ENCODE peak calls at places on chromosome 20, in four cellular contexts. One of them, this sample, is unnamed.
A peak's percentile ranks its signal among the peaks of the same experiment; 100 is the strongest.

GRCh38 chr20:41411458-41411857 is 44.8 kb upstream of the EMILIN3 start:
- DNase-seq in mucosa of descending colon: no peak
- DNase-seq in fibroblast of lung: peak; percentile 21
- DNase-seq in iPS DF 6.9: no peak
- DNase-seq in this sample: no peak

GRCh38 chr20:31260326-31260932 is 3.0 kb downstream of the DEFB115 start:
- DNase-seq in mucosa of descending colon: no peak
- DNase-seq in fibroblast of lung: no peak
- DNase-seq in iPS DF 6.9: no peak
- DNase-seq in this sample: no peak

GRCh38 chr20:17661121-17661744 is 20.8 kb downstream of the RRBP1 start:
- DNase-seq in mucosa of descending colon: no peak
- DNase-seq in fibroblast of lung: peak; percentile 35
- DNase-seq in iPS DF 6.9: no peak
- DNase-seq in this sample: peak; percentile 14

GRCh38 chr20:2132461-2132901 is 30.9 kb downstream of the STK35 start:
- DNase-seq in mucosa of descending colon: no peak
- DNase-seq in fibroblast of lung: peak; percentile 64
- DNase-seq in iPS DF 6.9: no peak
- DNase-seq in this sample: no peak

GRCh38 chr20:8505817-8506216 is 373.8 kb downstream of the PLCB1 start:
- DNase-seq in mucosa of descending colon: no peak
- DNase-seq in fibroblast of lung: no peak
- DNase-seq in iPS DF 6.9: no peak
- DNase-seq in this sample: no peak

GRCh38 chr20:17871181-17871580 is 97.4 kb downstream of the SNX5 start:
- DNase-seq in mucosa of descending colon: no peak
- DNase-seq in fibroblast of lung: peak; percentile 51
- DNase-seq in iPS DF 6.9: no peak
- DNase-seq in this sample: no peak

GRCh38 chr20:59020938-59021551 is 1.8 kb downstream of the TUBB1 start:
- DNase-seq in mucosa of descending colon: no peak
- DNase-seq in fibroblast of lung: peak; percentile 83
- DNase-seq in iPS DF 6.9: no peak
- DNase-seq in this sample: no peak

GRCh38 chr20:24948939-24949679 is at the start of gene CST7:
- DNase-seq in mucosa of descending colon: peak; percentile 74
- DNase-seq in fibroblast of lung: peak; percentile 46
- DNase-seq in iPS DF 6.9: no peak
- DNase-seq in this sample: peak; percentile 96

GRCh38 chr20:3367125-3367524 is 40.3 kb downstream of the DNAAF9 start:
- DNase-seq in mucosa of descending colon: no peak
- DNase-seq in fibroblast of lung: no peak
- DNase-seq in iPS DF 6.9: no peak
- DNase-seq in this sample: no peak

GRCh38 chr20:52379723-52380336 is 188.3 kb upstream of the ZFP64 start:
- DNase-seq in mucosa of descending colon: peak; percentile 55
- DNase-seq in fibroblast of lung: no peak
- DNase-seq in iPS DF 6.9: peak; percentile 16
- DNase-seq in this sample: peak; percentile 68

GRCh38 chr20:36573798-36574277 is 441 bp downstream of the TGIF2 start:
- DNase-seq in mucosa of descending colon: peak; percentile 57
- DNase-seq in fibroblast of lung: no peak
- DNase-seq in iPS DF 6.9: no peak
- DNase-seq in this sample: peak; percentile 91

GRCh38 chr20:53917145-53918009 is 153.0 kb downstream of the BCAS1 start:
- DNase-seq in mucosa of descending colon: peak; percentile 67
- DNase-seq in fibroblast of lung: peak; percentile 69
- DNase-seq in iPS DF 6.9: no peak
- DNase-seq in this sample: peak; percentile 76

GRCh38 chr20:40192083-40192482 is 497.0 kb downstream of the MAFB start:
- DNase-seq in mucosa of descending colon: no peak
- DNase-seq in fibroblast of lung: no peak
- DNase-seq in iPS DF 6.9: no peak
- DNase-seq in this sample: no peak

GRCh38 chr20:24017160-24017761 is 28.7 kb upstream of the GGTLC1 start:
- DNase-seq in mucosa of descending colon: no peak
- DNase-seq in fibroblast of lung: no peak
- DNase-seq in iPS DF 6.9: no peak
- DNase-seq in this sample: no peak

GRCh38 chr20:35443003-35443402 is 5.0 kb upstream of the GDF5 start:
- DNase-seq in mucosa of descending colon: no peak
- DNase-seq in fibroblast of lung: peak; percentile 87
- DNase-seq in iPS DF 6.9: no peak
- DNase-seq in this sample: no peak

GRCh38 chr20:48025061-48025515 is 239.8 kb upstream of the SULF2 start:
- DNase-seq in mucosa of descending colon: peak; percentile 34
- DNase-seq in fibroblast of lung: peak; percentile 98
- DNase-seq in iPS DF 6.9: peak; percentile 2
- DNase-seq in this sample: no peak

GRCh38 chr20:48785801-48786200 is 42.0 kb downstream of the PREX1 start:
- DNase-seq in mucosa of descending colon: no peak
- DNase-seq in fibroblast of lung: no peak
- DNase-seq in iPS DF 6.9: no peak
- DNase-seq in this sample: peak; percentile 63

GRCh38 chr20:47191074-47191673 is 165.3 kb downstream of the ZMYND8 start:
- DNase-seq in mucosa of descending colon: no peak
- DNase-seq in fibroblast of lung: peak; percentile 49
- DNase-seq in iPS DF 6.9: no peak
- DNase-seq in this sample: no peak

GRCh38 chr20:44727039-44727438 is 11.9 kb downstream of the CCN5 start:
- DNase-seq in mucosa of descending colon: no peak
- DNase-seq in fibroblast of lung: no peak
- DNase-seq in iPS DF 6.9: no peak
- DNase-seq in this sample: no peak

GRCh38 chr20:45629496-45630100 is at the start of gene WFDC10A:
- DNase-seq in mucosa of descending colon: peak; percentile 36
- DNase-seq in fibroblast of lung: peak; percentile 47
- DNase-seq in iPS DF 6.9: peak; percentile 78
- DNase-seq in this sample: no peak

GRCh38 chr20:40230486-40230885 is 458.6 kb downstream of the MAFB start:
- DNase-seq in mucosa of descending colon: no peak
- DNase-seq in fibroblast of lung: no peak
- DNase-seq in iPS DF 6.9: no peak
- DNase-seq in this sample: no peak

GRCh38 chr20:47950103-47950502 is 164.8 kb upstream of the SULF2 start:
- DNase-seq in mucosa of descending colon: no peak
- DNase-seq in fibroblast of lung: peak; percentile 73
- DNase-seq in iPS DF 6.9: no peak
- DNase-seq in this sample: no peak

GRCh38 chr20:8647868-8648495 is 420.9 kb upstream of the PLCB4 start:
- DNase-seq in mucosa of descending colon: no peak
- DNase-seq in fibroblast of lung: peak; percentile 8
- DNase-seq in iPS DF 6.9: no peak
- DNase-seq in this sample: no peak

GRCh38 chr20:561437-562231 is 18.0 kb upstream of the CSNK2A1 start:
- DNase-seq in mucosa of descending colon: peak; percentile 45
- DNase-seq in fibroblast of lung: peak; percentile 42
- DNase-seq in iPS DF 6.9: peak; percentile 72
- DNase-seq in this sample: no peak

GRCh38 chr20:40512567-40512966 is 176.5 kb downstream of the MAFB start:
- DNase-seq in mucosa of descending colon: no peak
- DNase-seq in fibroblast of lung: no peak
- DNase-seq in iPS DF 6.9: no peak
- DNase-seq in this sample: no peak

GRCh38 chr20:20364747-20365558 is 3.0 kb upstream of the INSM1 start:
- DNase-seq in mucosa of descending colon: no peak
- DNase-seq in fibroblast of lung: no peak
- DNase-seq in iPS DF 6.9: no peak
- DNase-seq in this sample: peak; percentile 66

GRCh38 chr20:57763235-57763595 is 53.4 kb upstream of the PMEPA1 start:
- DNase-seq in mucosa of descending colon: no peak
- DNase-seq in fibroblast of lung: no peak
- DNase-seq in iPS DF 6.9: no peak
- DNase-seq in this sample: no peak
- H3K4me1 ChIP-seq in mucosa of descending colon: no peaks in the 10 kb centered on the region
- H3K4me1 ChIP-seq in fibroblast of lung: no peaks in the 10 kb centered on the region
- H3K4me1 ChIP-seq in iPS DF 6.9: no peaks in the 10 kb centered on the region
- H3K4me1 ChIP-seq in this sample: no peaks in the 10 kb centered on the region

DNA sequence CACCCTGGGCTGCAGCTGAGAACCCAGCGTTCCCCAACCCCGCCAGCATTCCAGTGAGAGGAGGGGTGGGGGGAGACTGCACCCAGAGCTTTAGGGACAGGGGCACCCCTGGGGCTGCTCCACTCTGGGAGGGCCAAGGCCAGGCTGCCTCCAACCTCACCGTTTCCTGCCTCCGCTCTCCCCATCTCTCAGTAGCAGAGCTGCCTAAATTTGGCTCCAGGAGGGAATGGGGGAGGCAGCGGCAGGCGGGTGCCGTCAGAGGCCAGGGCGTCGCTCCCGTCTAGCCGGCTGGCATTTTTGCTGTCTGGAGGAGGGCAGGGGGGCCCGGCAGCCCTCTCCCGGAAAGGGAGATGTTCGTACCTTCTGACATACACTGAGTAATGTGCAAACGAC is 46.6 kb downstream of the NOL4L start:
- DNase-seq in mucosa of descending colon: peak; percentile 39
- DNase-seq in fibroblast of lung: no peak
- DNase-seq in iPS DF 6.9: no peak
- DNase-seq in this sample: peak; percentile 82
- H3K4me1 ChIP-seq in mucosa of descending colon: peaks cover 23% of the 10 kb centered on the region
- H3K4me1 ChIP-seq in fibroblast of lung: no peaks in the 10 kb centered on the region
- H3K4me1 ChIP-seq in iPS DF 6.9: peaks cover 14% of the 10 kb centered on the region
- H3K4me1 ChIP-seq in this sample: peaks cover 70% of the 10 kb centered on the region

GRCh38 chr20:33651562-33652048 is 10.5 kb upstream of the C20orf144 start:
- DNase-seq in mucosa of descending colon: peak; percentile 32
- DNase-seq in fibroblast of lung: peak; percentile 14
- DNase-seq in iPS DF 6.9: no peak
- DNase-seq in this sample: peak; percentile 20

GRCh38 chr20:33650753-33651561 is 11.2 kb upstream of the C20orf144 start:
- DNase-seq in mucosa of descending colon: peak; percentile 61
- DNase-seq in fibroblast of lung: no peak
- DNase-seq in iPS DF 6.9: no peak
- DNase-seq in this sample: peak; percentile 25

GRCh38 chr20:33648396-33649004 is 13.6 kb upstream of the C20orf144 start:
- DNase-seq in mucosa of descending colon: no peak
- DNase-seq in fibroblast of lung: peak; percentile 17
- DNase-seq in iPS DF 6.9: no peak
- DNase-seq in this sample: peak; percentile 6

GRCh38 chr20:33649201-33649631 is 12.9 kb upstream of the C20orf144 start:
- DNase-seq in mucosa of descending colon: peak; percentile 53
- DNase-seq in fibroblast of lung: no peak
- DNase-seq in iPS DF 6.9: no peak
- DNase-seq in this sample: peak; percentile 68

GRCh38 chr20:33650111-33650752 is 11.9 kb upstream of the C20orf144 start:
- DNase-seq in mucosa of descending colon: peak; percentile 29
- DNase-seq in fibroblast of lung: no peak
- DNase-seq in iPS DF 6.9: no peak
- DNase-seq in this sample: peak; percentile 54
- H3K4me1 ChIP-seq in mucosa of descending colon: peaks cover 48% of the 10 kb centered on the region
- H3K4me1 ChIP-seq in fibroblast of lung: peaks cover 2% of the 10 kb centered on the region
- H3K4me1 ChIP-seq in iPS DF 6.9: no peaks in the 10 kb centered on the region
- H3K4me1 ChIP-seq in this sample: peaks cover 11% of the 10 kb centered on the region

DNA sequence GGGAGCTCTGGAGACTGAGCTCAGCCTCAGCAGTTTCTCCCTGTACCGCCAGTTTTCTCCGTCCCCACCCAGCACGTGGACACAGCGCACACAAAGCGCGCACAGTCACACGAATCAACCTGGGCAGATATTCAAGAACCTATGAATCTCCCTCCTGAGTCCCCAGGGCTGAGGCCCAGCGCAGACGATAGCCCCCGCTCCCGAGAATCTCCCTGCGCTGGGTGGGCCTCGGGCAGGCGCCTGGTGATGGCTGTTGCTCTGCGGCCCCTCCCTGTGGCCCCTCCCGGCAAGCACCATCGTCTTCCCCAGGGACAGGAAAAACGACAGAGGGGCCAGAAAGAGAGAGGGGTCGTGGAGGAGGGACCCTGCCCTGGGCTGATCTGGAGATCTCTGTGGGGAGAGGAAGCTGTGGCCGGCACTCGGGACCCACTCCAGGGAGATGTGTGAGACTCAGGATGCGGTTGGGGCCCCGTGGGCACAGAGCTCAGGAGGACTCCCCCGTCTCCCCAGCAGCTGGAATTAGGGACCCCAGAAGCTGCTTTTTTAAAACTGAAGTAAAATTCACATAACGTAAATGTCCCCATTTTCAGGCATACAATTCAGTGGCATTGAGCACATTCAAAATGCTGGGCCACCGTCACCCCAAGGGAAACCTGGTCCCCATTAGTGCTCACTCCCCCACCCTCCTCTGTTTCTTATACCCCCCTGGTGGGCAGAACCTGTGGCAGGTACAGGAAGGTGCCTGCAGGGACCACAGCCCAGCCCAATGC is 330.8 kb downstream of the TAF4 start:
- DNase-seq in mucosa of descending colon: no peak
- DNase-seq in fibroblast of lung: no peak
- DNase-seq in iPS DF 6.9: no peak
- DNase-seq in this sample: peak; percentile 64
- H3K4me1 ChIP-seq in mucosa of descending colon: no peaks in the 10 kb centered on the region
- H3K4me1 ChIP-seq in fibroblast of lung: no peaks in the 10 kb centered on the region
- H3K4me1 ChIP-seq in iPS DF 6.9: no peaks in the 10 kb centered on the region
- H3K4me1 ChIP-seq in this sample: no peaks in the 10 kb centered on the region

DNA sequence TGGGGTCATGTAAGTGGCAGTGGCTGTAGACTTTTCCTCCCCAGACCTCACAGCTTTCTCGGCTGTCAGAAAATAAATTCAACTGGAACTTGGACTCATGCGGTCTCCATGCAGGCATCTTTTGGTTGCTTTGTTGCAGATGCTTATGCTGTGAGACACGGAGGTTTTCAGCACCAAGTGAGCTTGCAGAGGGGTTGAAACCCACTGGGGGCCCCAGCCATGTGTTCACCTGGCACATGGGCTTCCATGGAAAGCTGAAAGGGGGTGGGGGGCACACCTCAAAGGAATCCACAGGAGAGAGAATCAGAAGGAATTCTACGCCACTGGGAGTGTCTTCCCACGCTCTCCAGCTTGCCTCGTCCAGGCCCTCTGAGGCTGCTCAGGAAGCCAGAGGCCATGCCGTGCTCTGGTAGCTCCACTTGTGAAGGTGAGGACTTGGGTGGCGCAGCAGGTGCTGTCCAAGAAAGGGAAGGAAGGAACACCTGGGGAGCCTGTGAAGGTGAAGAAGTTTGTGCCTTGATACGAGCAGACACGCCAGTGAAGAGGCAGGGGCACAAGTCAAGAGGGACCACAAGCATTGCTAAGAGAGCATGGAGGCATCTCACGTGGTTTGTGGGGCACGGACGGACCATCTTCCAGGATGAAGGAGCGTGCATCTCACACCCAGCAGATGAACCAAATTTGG is 134.3 kb upstream of the PMEPA1 start:
- DNase-seq in mucosa of descending colon: no peak
- DNase-seq in fibroblast of lung: no peak
- DNase-seq in iPS DF 6.9: no peak
- DNase-seq in this sample: no peak
- H3K4me1 ChIP-seq in mucosa of descending colon: no peaks in the 10 kb centered on the region
- H3K4me1 ChIP-seq in fibroblast of lung: no peaks in the 10 kb centered on the region
- H3K4me1 ChIP-seq in iPS DF 6.9: no peaks in the 10 kb centered on the region
- H3K4me1 ChIP-seq in this sample: no peaks in the 10 kb centered on the region

This sample was measured in spleen.